ENCODE peak calls at places on chromosomes 13 and 19, in five cellular contexts. J is right lobe of liver, U is left lung, E is upper lobe of left lung, B is psoas muscle. K is an unnamed sample.

GRCh38 chr19:46111376-46111775 is 13.1 kb downstream of the IGFL3 start:
- ATAC-seq in U (no peak), E (no peak), J (no peak), B (no peak), K (no peak)

GRCh38 chr13:41470187-41470586 is 12.8 kb downstream of the RGCC start:
- ATAC-seq in J (no peak), B (no peak), E (no peak), U (no peak), K (no peak)

GRCh38 chr13:44218501-44219240 is 155.0 kb upstream of the SERP2 start:
- ATAC-seq in B (peak; percentile 87), J (peak; percentile 96), E (peak; percentile 91), U (peak; percentile 91), K (peak; percentile 87)

GRCh38 chr13:98346904-98347636 is 170.0 kb upstream of the RNF113B start:
- ATAC-seq in B (no peak), J (no peak), U (no peak), E (no peak), K (no peak)

GRCh38 chr13:110200276-110200675 is 106.7 kb downstream of the COL4A1 start:
- ATAC-seq in U (no peak), J (no peak), E (peak; percentile 31), B (no peak), K (no peak)

GRCh38 chr19:16581145-16581970 is 9.1 kb upstream of the SLC35E1 start:
- ATAC-seq in E (no peak), J (no peak), U (no peak), B (peak; percentile 75), K (no peak)

GRCh38 chr13:80469841-80470378 is 129.0 kb upstream of the SPRY2 start:
- ATAC-seq in J (peak; percentile 31), B (peak; percentile 98), E (peak; percentile 91), U (peak; percentile 90), K (peak; percentile 99)

GRCh38 chr19:29889702-29890101 is 52.3 kb upstream of the URI1 start:
- ATAC-seq in J (no peak), U (no peak), B (no peak), E (no peak), K (no peak)

GRCh38 chr13:114339779-114340534 is 25.7 kb downstream of the CHAMP1 start:
- ATAC-seq in U (peak; percentile 52), E (no peak), J (peak; percentile 67), B (no peak), K (no peak)

GRCh38 chr19:54271106-54271505 is 9.8 kb downstream of the LILRB2 start:
- ATAC-seq in J (peak; percentile 50), U (peak; percentile 77), B (no peak), E (peak; percentile 51), K (peak; percentile 55)

GRCh38 chr13:94546071-94546839 is 49.7 kb downstream of the TGDS start:
- ATAC-seq in E (no peak), B (no peak), U (no peak), J (no peak), K (no peak)

GRCh38 chr13:30846311-30846710 is 59.8 kb upstream of the MEDAG start:
- ATAC-seq in J (no peak), U (no peak), E (no peak), B (no peak), K (no peak)

GRCh38 chr19:19021115-19021514 is 12.2 kb downstream of the SUGP2 start:
- ATAC-seq in B (peak; percentile 36), U (peak; percentile 89), E (no peak), J (peak; percentile 69), K (no peak)

GRCh38 chr13:21075303-21076264 is 14.2 kb upstream of the LATS2 start:
- ATAC-seq in E (peak; percentile 71), J (peak; percentile 60), U (peak; percentile 68), B (peak; percentile 57), K (peak; percentile 59)

GRCh38 chr19:13975870-13976269 is 23.6 kb downstream of the DCAF15 start:
- ATAC-seq in J (no peak), U (no peak), E (no peak), B (peak; percentile 65), K (no peak)

GRCh38 chr13:31797154-31797775 is 57.9 kb downstream of the RXFP2 start:
- ATAC-seq in U (peak; percentile 74), J (peak; percentile 60), E (no peak), B (no peak), K (peak; percentile 50)

DNA sequence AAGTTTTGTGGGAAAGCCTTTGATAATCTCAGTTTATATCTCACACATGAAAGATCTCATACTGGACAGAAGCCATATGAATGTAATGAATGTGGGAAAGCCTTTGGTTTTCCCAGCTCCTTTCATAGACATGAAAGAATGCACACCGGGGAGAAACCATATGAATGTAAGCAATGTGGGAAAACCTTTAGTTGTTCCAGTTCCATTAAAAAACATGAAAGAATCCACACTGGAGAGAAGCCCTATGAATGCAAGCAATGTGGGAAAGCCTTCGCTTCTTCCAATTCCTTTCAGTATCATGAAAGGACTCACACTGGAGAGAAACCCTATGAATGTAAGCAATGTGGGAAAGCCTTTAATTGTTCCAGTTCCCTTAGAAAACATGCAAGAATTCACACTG is 54.8 kb downstream of the ZNF627 start:
- ATAC-seq in B (no peak), J (no peak), U (no peak), E (no peak), K (no peak)
- H3K9me3 ChIP-seq in B (peaks cover 34% of the 10 kb centered on the region), J (no peaks in the 10 kb centered on the region), U (peaks cover 4% of the 10 kb centered on the region), E (peaks cover 35% of the 10 kb centered on the region), K (peaks cover 34% of the 10 kb centered on the region)

GRCh38 chr19:6809262-6809661 is 36.8 kb downstream of the VAV1 start:
- ATAC-seq in U (no peak), E (no peak), B (no peak), J (no peak), K (no peak)

GRCh38 chr19:6811906-6812305 is 39.4 kb downstream of the VAV1 start:
- ATAC-seq in U (peak; percentile 29), E (no peak), J (no peak), B (no peak), K (no peak)

GRCh38 chr19:6813659-6814058 is 41.2 kb downstream of the VAV1 start:
- ATAC-seq in J (no peak), U (no peak), B (no peak), E (no peak), K (no peak)

GRCh38 chr19:6812612-6813011 is 40.1 kb downstream of the VAV1 start:
- ATAC-seq in B (no peak), J (no peak), E (no peak), U (no peak), K (no peak)

DNA sequence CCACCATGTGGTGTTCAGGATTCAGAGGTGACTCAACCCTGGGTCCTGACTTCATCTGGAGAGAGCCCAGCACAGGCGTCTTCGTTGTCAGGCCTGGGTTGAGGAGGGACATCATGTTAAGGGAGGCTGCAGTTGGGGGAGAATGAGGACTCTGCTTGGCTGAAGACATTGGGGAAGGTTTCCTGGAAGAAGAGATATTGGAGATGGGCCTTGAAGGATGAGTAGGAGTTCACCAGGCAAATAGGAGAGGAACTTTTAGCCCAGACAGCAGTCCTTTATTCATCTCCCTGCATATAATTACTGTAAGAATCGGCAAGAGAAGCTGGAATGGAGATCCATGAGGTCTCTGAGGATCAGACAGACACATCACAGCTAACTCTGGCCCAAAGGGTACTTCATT is 38.9 kb downstream of the VAV1 start:
- ATAC-seq in J (no peak), B (no peak), U (no peak), E (no peak), K (no peak)
- H3K9me3 ChIP-seq in J (no peaks in the 10 kb centered on the region), B (peaks cover 4% of the 10 kb centered on the region), U (no peaks in the 10 kb centered on the region), E (peaks cover 4% of the 10 kb centered on the region), K (peaks cover 11% of the 10 kb centered on the region)

GRCh38 chr19:34673590-34673989 is 3.4 kb downstream of the SCGB2B2 start:
- ATAC-seq in U (no peak), B (no peak), J (no peak), E (no peak), K (no peak)
- H3K9me3 ChIP-seq in U (no peaks in the 10 kb centered on the region), B (no peaks in the 10 kb centered on the region), J (no peaks in the 10 kb centered on the region), E (no peaks in the 10 kb centered on the region), K (no peaks in the 10 kb centered on the region)

DNA sequence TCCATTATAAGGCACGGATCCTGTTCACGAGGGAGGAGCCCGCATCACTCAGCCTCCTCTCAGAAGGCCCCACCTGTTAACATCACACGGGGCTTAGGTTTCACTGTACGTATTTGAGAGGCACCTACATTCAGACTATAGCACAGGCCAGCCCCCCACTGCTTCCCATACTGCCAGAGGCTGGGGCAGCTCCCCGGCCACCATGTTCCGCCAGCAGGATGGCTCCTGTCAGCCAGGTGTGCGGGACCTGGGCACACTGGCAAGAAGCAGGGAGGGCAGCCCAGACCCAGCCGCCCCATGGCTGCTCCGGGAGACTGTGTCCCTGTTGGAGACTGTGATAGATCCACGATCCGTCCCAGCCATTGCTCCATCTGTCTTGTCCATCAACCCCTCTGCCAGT is 131.7 kb downstream of the SOX1 start:
- ATAC-seq in B (no peak), E (no peak), U (no peak), J (no peak), K (no peak)
- H3K9me3 ChIP-seq in B (no peaks in the 10 kb centered on the region), E (no peaks in the 10 kb centered on the region), U (no peaks in the 10 kb centered on the region), J (no peaks in the 10 kb centered on the region), K (no peaks in the 10 kb centered on the region)

GRCh38 chr19:58037927-58038687 is 4.3 kb downstream of the ZSCAN1 start:
- ATAC-seq in U (no peak), B (no peak), E (no peak), J (no peak), K (no peak)
- H3K9me3 ChIP-seq in U (no peaks in the 10 kb centered on the region), B (peaks cover 5% of the 10 kb centered on the region), E (peaks cover 90% of the 10 kb centered on the region), J (no peaks in the 10 kb centered on the region), K (peaks cover 1% of the 10 kb centered on the region)

GRCh38 chr19:36635342-36635741 is 30.2 kb downstream of the ZNF382 start:
- ATAC-seq in B (no peak), E (no peak), J (no peak), U (no peak), K (no peak)
- H3K9me3 ChIP-seq in B (peaks cover 100% of the 10 kb centered on the region), E (peaks cover 100% of the 10 kb centered on the region), J (no peaks in the 10 kb centered on the region), U (peaks cover 28% of the 10 kb centered on the region), K (peaks cover 19% of the 10 kb centered on the region)

DNA sequence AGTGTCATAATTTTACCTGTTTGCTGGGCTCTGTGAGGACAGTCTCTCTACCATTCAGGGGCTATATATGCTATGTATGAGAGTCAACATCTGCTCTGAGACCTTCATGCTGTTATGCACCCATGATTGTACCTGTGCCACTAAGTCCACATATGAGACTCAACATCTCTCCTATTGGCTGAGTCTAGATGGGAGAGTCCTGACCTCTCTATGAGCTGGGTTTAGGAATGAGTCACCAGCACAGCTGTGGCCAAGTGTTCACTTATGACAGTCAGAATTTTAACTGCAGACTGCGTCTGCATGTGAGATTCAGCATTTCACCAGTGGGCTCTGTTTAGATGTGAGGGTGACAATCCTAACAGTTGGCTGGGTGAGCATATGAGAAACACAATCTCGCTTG is 49.5 kb downstream of the ZNF729 start:
- ATAC-seq in B (no peak), U (no peak), J (no peak), E (no peak), K (no peak)
- H3K9me3 ChIP-seq in B (no peaks in the 10 kb centered on the region), U (no peaks in the 10 kb centered on the region), J (no peaks in the 10 kb centered on the region), E (peaks cover 17% of the 10 kb centered on the region), K (no peaks in the 10 kb centered on the region)

DNA sequence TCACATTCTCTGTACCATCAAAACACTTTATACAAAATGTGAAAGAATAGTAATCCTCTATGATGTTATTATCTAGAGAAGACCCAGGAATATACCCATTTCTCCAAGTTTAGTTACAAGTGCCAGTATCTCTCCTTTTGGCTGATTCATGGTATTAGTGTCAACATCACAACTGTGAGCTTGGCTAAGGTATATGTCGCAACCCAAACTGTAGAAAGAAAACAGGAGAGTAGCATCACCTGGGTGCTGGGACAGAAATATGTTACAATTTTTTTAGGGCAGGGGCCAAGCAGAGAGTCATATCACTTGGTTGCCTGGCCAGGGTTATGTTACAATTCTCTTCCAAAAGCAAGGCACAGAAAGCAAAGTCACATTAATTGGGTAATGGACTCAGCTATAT is 127.2 kb upstream of the ZNF91 start:
- ATAC-seq in B (no peak), U (no peak), J (no peak), E (no peak), K (no peak)
- H3K9me3 ChIP-seq in B (no peaks in the 10 kb centered on the region), U (no peaks in the 10 kb centered on the region), J (no peaks in the 10 kb centered on the region), E (no peaks in the 10 kb centered on the region), K (no peaks in the 10 kb centered on the region)

K was measured in gastroesophageal sphincter.